ENCODE peak calls at places on chromosomes 13 and 19, in four cellular contexts. One of them, this sample, is unnamed.

GRCh38 chr19:51136891-51137551 is 5.1 kb upstream of the SIGLEC7 start:
- DNase-seq in progenitor cell of endocrine pancreas: no peak
- DNase-seq in ascending aorta: no peak
- DNase-seq in glutamatergic neuron: no peak
- DNase-seq in this sample: no peak

GRCh38 chr13:113666324-113666660 is 727 bp upstream of the GRK1 start:
- DNase-seq in ascending aorta: no peak
- DNase-seq in progenitor cell of endocrine pancreas: no peak
- DNase-seq in glutamatergic neuron: no peak
- DNase-seq in this sample: no peak

GRCh38 chr19:49390978-49391304 is 2.9 kb downstream of the KASH5 start:
- DNase-seq in glutamatergic neuron: no peak
- DNase-seq in ascending aorta: no peak
- DNase-seq in progenitor cell of endocrine pancreas: no peak
- DNase-seq in this sample: no peak

GRCh38 chr13:31073859-31074718 is 87.6 kb downstream of the HSPH1 start:
- DNase-seq in glutamatergic neuron: no peak
- DNase-seq in progenitor cell of endocrine pancreas: no peak
- DNase-seq in ascending aorta: no peak
- DNase-seq in this sample: no peak

GRCh38 chr13:76732367-76732766 is 153.8 kb downstream of the KCTD12 start:
- DNase-seq in ascending aorta: no peak
- DNase-seq in progenitor cell of endocrine pancreas: no peak
- DNase-seq in glutamatergic neuron: no peak
- DNase-seq in this sample: no peak

GRCh38 chr13:110382229-110382628 is 75.1 kb downstream of the COL4A2 start:
- DNase-seq in progenitor cell of endocrine pancreas: no peak
- DNase-seq in ascending aorta: no peak
- DNase-seq in glutamatergic neuron: no peak
- DNase-seq in this sample: no peak

GRCh38 chr13:51619614-51620013 is 35.4 kb downstream of the WDFY2 start:
- DNase-seq in ascending aorta: no peak
- DNase-seq in progenitor cell of endocrine pancreas: no peak
- DNase-seq in glutamatergic neuron: no peak
- DNase-seq in this sample: no peak

GRCh38 chr13:29815336-29815735 is 35.1 kb downstream of the UBL3 start:
- DNase-seq in glutamatergic neuron: no peak
- DNase-seq in ascending aorta: no peak
- DNase-seq in progenitor cell of endocrine pancreas: no peak
- DNase-seq in this sample: no peak

GRCh38 chr13:29193083-29193482 is 372.9 kb downstream of the MTUS2 start:
- DNase-seq in ascending aorta: no peak
- DNase-seq in progenitor cell of endocrine pancreas: no peak
- DNase-seq in glutamatergic neuron: no peak
- DNase-seq in this sample: no peak

GRCh38 chr19:33622505-33622808 is 704 bp downstream of the CHST8 start:
- DNase-seq in glutamatergic neuron: no peak
- DNase-seq in progenitor cell of endocrine pancreas: no peak
- DNase-seq in ascending aorta: no peak
- DNase-seq in this sample: no peak

GRCh38 chr19:15433519-15434069 is 14.8 kb upstream of the AKAP8L start:
- DNase-seq in progenitor cell of endocrine pancreas: no peak
- DNase-seq in ascending aorta: no peak
- DNase-seq in glutamatergic neuron: no peak
- DNase-seq in this sample: no peak

GRCh38 chr13:110565296-110565695 is 3.8 kb upstream of the RAB20 start:
- DNase-seq in progenitor cell of endocrine pancreas: no peak
- DNase-seq in glutamatergic neuron: no peak
- DNase-seq in ascending aorta: no peak
- DNase-seq in this sample: no peak

GRCh38 chr13:49314344-49314882 is 66.7 kb downstream of the CDADC1 start:
- DNase-seq in progenitor cell of endocrine pancreas: no peak
- DNase-seq in ascending aorta: no peak
- DNase-seq in glutamatergic neuron: no peak
- DNase-seq in this sample: no peak

GRCh38 chr19:46393456-46394397 is 19.6 kb downstream of the CCDC8 start:
- DNase-seq in progenitor cell of endocrine pancreas: no peak
- DNase-seq in ascending aorta: no peak
- DNase-seq in glutamatergic neuron: peak
- DNase-seq in this sample: no peak

GRCh38 chr19:35901854-35902661 is at the start of gene HCST:
- DNase-seq in glutamatergic neuron: no peak
- DNase-seq in progenitor cell of endocrine pancreas: no peak
- DNase-seq in ascending aorta: no peak
- DNase-seq in this sample: no peak

GRCh38 chr13:53821632-53822031 is 793.0 kb downstream of the OLFM4 start:
- DNase-seq in ascending aorta: no peak
- DNase-seq in glutamatergic neuron: peak
- DNase-seq in progenitor cell of endocrine pancreas: no peak
- DNase-seq in this sample: no peak

GRCh38 chr13:114194853-114195252 is 15.8 kb downstream of the CFAP97D2 start:
- DNase-seq in progenitor cell of endocrine pancreas: no peak
- DNase-seq in glutamatergic neuron: no peak
- DNase-seq in ascending aorta: no peak
- DNase-seq in this sample: no peak

GRCh38 chr13:49400755-49401659 is 42.9 kb downstream of the CAB39L start:
- DNase-seq in progenitor cell of endocrine pancreas: no peak
- DNase-seq in glutamatergic neuron: no peak
- DNase-seq in ascending aorta: no peak
- DNase-seq in this sample: no peak

GRCh38 chr13:97631158-97631557 is 197.2 kb downstream of the RAP2A start:
- DNase-seq in glutamatergic neuron: no peak
- DNase-seq in progenitor cell of endocrine pancreas: no peak
- DNase-seq in ascending aorta: no peak
- DNase-seq in this sample: no peak

GRCh38 chr13:98103531-98103930 is 39.4 kb upstream of the FARP1 start:
- DNase-seq in progenitor cell of endocrine pancreas: no peak
- DNase-seq in glutamatergic neuron: no peak
- DNase-seq in ascending aorta: no peak
- DNase-seq in this sample: no peak

GRCh38 chr13:111367340-111367739 is 46.9 kb downstream of the TEX29 start:
- DNase-seq in ascending aorta: no peak
- DNase-seq in progenitor cell of endocrine pancreas: no peak
- DNase-seq in glutamatergic neuron: no peak
- DNase-seq in this sample: no peak

GRCh38 chr19:44876930-44877530 is 14.0 kb upstream of the TOMM40 start:
- DNase-seq in progenitor cell of endocrine pancreas: no peak
- DNase-seq in ascending aorta: no peak
- DNase-seq in glutamatergic neuron: no peak
- DNase-seq in this sample: no peak

GRCh38 chr19:34734601-34735103 is 609 bp downstream of the ZNF181 start:
- DNase-seq in glutamatergic neuron: no peak
- DNase-seq in ascending aorta: no peak
- DNase-seq in progenitor cell of endocrine pancreas: no peak
- DNase-seq in this sample: no peak

GRCh38 chr19:38632476-38633213 is 13.7 kb downstream of the EIF3K start:
- DNase-seq in progenitor cell of endocrine pancreas: no peak
- DNase-seq in ascending aorta: no peak
- DNase-seq in glutamatergic neuron: no peak
- DNase-seq in this sample: no peak

GRCh38 chr19:30848626-30849322 is 476.6 kb downstream of the ZNF536 start:
- DNase-seq in ascending aorta: no peak
- DNase-seq in progenitor cell of endocrine pancreas: no peak
- DNase-seq in glutamatergic neuron: no peak
- DNase-seq in this sample: no peak

GRCh38 chr13:113649212-113649611 is 8.8 kb downstream of the ATP4B start:
- DNase-seq in glutamatergic neuron: peak
- DNase-seq in progenitor cell of endocrine pancreas: no peak
- DNase-seq in ascending aorta: no peak
- DNase-seq in this sample: no peak

DNA sequence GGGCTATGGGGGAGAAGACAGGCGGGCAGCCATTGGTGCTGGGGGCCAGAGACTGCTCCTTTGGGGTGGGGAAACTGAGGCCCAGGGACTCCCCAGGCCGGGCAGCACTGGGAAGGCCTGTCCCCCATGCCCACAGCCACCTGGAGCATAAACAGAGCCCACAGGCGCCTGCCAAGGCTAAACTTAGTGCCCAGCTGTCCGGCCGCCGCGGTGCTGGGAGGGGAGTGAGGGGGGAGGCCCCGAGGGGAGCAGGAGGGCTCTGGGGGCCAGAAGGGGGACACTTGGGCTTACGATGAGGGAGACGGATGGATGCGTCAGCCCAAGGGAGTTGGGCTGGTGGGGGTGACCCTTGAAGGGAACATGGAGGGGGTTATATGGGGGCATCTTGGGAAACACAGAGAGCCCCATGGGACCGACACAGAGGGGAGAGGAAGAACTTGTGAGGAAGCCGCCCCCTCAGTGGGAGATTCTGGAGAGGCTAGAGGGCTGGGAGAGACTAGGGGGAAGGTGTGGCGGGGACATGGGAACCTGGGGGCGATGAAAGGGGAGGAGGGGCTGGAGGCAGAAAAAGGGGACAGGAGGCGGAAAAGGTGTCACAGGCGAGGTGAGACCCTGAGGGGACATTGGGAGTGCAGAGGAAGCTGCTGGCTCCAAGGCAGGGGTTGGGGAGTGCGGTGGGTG is 2.2 kb downstream of the CERS1 start:
- DNase-seq in progenitor cell of endocrine pancreas: no peak
- DNase-seq in ascending aorta: no peak
- DNase-seq in glutamatergic neuron: no peak
- DNase-seq in this sample: no peak
- TF ChIP-seq CTCF in progenitor cell of endocrine pancreas: no peak
- TF ChIP-seq CTCF in ascending aorta: no peak
- TF ChIP-seq CTCF in glutamatergic neuron: no peak
- TF ChIP-seq CTCF in this sample: no peak

GRCh38 chr13:40476175-40476958 is 190.1 kb downstream of the FOXO1 start:
- DNase-seq in progenitor cell of endocrine pancreas: no peak
- DNase-seq in glutamatergic neuron: no peak
- DNase-seq in ascending aorta: no peak
- DNase-seq in this sample: no peak
- TF ChIP-seq CTCF in progenitor cell of endocrine pancreas: no peak
- TF ChIP-seq CTCF in glutamatergic neuron: no peak
- TF ChIP-seq CTCF in ascending aorta: no peak
- TF ChIP-seq CTCF in this sample: no peak

DNA sequence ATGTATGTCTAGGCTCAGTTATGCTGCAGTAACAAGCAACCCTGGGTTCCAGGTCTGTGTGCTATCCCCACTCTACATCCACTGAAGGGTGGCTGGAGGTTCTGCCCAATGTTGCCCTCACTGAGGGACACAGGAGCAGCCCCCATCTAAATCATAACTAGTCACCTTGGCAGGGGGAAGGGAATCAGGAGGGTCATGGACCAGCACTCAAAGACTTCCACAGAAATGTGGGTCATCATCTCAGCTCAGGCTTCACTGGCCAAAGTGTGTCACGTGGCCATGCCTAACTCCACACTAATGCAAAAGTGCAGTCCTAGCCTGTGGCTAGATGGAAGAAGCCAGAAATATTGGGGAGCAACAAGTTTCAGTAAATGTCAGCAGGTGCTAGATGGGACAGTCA is 137.3 kb upstream of the ZNF507 start:
- DNase-seq in ascending aorta: no peak
- DNase-seq in progenitor cell of endocrine pancreas: no peak
- DNase-seq in glutamatergic neuron: no peak
- DNase-seq in this sample: no peak
- TF ChIP-seq CTCF in ascending aorta: no peak
- TF ChIP-seq CTCF in progenitor cell of endocrine pancreas: no peak
- TF ChIP-seq CTCF in glutamatergic neuron: no peak
- TF ChIP-seq CTCF in this sample: no peak

DNA sequence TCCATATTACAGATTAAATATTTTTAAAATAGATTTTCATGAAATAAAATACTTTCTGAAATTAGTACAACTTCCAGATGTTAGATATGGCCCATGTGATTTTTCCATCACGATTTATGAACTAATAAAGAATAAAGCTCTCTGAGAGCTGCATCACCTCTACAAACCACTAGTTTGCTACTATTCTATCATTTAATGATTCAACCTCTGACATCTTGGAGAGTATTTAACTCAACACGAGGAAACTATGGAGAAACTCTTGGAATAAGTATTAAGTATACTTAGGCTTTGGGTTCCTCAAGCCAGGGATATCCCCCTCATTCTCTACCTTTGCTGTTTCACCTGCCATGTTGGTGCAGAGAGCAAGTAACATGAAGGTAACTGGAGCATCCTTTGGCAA is 55.7 kb downstream of the DACH1 start:
- DNase-seq in ascending aorta: no peak
- DNase-seq in progenitor cell of endocrine pancreas: no peak
- DNase-seq in glutamatergic neuron: no peak
- DNase-seq in this sample: no peak
- TF ChIP-seq CTCF in ascending aorta: no peak
- TF ChIP-seq CTCF in progenitor cell of endocrine pancreas: peak
- TF ChIP-seq CTCF in glutamatergic neuron: no peak
- TF ChIP-seq CTCF in this sample: no peak

GRCh38 chr13:73228546-73228945 is 169.7 kb downstream of the KLF5 start:
- DNase-seq in progenitor cell of endocrine pancreas: no peak
- DNase-seq in ascending aorta: no peak
- DNase-seq in glutamatergic neuron: no peak
- DNase-seq in this sample: no peak
- TF ChIP-seq CTCF in progenitor cell of endocrine pancreas: no peak
- TF ChIP-seq CTCF in ascending aorta: no peak
- TF ChIP-seq CTCF in glutamatergic neuron: no peak
- TF ChIP-seq CTCF in this sample: no peak

DNA sequence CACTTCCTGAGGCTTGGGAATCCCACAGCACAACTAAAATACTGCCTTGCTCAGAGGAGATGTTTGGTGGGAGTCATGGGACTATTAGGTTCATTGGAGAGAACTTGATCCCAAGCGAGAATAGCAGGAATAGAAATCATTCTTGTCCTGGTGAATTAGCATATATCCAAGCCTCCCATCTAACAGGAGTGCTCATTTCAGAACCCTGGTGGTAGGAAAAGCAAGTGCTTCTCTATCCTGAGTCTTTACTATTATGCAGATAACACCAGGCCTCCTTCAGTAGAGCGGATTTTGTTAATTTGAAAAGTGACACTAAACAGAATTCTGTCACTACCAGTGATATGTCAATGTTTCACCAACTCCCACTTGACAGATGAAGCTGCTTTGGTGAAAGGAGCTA is 199.5 kb downstream of the ATP8A2 start:
- DNase-seq in ascending aorta: no peak
- DNase-seq in progenitor cell of endocrine pancreas: no peak
- DNase-seq in glutamatergic neuron: no peak
- DNase-seq in this sample: no peak
- TF ChIP-seq CTCF in ascending aorta: no peak
- TF ChIP-seq CTCF in progenitor cell of endocrine pancreas: peak
- TF ChIP-seq CTCF in glutamatergic neuron: no peak
- TF ChIP-seq CTCF in this sample: peak